ENCODE peak calls at places on chromosomes 13 and 19, in eight cellular contexts. One of them, this sample, is unnamed.
A peak's percentile ranks its signal among the peaks of the same experiment; 100 is the strongest.

GRCh38 chr19:46700704-46701103 is 16.2 kb downstream of the PRKD2 start:
- DNase-seq in NCI-H510A: no peak
- DNase-seq in T-helper 1 cell: no peak
- DNase-seq in foreskin fibroblast: no peak
- DNase-seq in iPS-NIHi11: no peak
- DNase-seq in NCI-H748 treated with DMSO at 0.1 percent for 48 hours: no peak
- DNase-seq in stimulated activated CD8-positive, alpha-beta memory T cell treated with anti-CD3 and anti-CD28 coated beads, Interleukin-7, amount 100 ng/mL, for 1 hour: no peak
- DNase-seq in progenitor cell of endocrine pancreas: no peak
- DNase-seq in this sample: no peak

GRCh38 chr19:5681446-5682292 is 842 bp downstream of the HSD11B1L start:
- DNase-seq in NCI-H510A: no peak
- DNase-seq in T-helper 1 cell: no peak
- DNase-seq in foreskin fibroblast: no peak
- DNase-seq in iPS-NIHi11: no peak
- DNase-seq in NCI-H748 treated with DMSO at 0.1 percent for 48 hours: no peak
- DNase-seq in stimulated activated CD8-positive, alpha-beta memory T cell treated with anti-CD3 and anti-CD28 coated beads, Interleukin-7, amount 100 ng/mL, for 1 hour: no peak
- DNase-seq in progenitor cell of endocrine pancreas: no peak
- DNase-seq in this sample: no peak

GRCh38 chr19:48533770-48534169 is 18.2 kb upstream of the SULT2B1 start:
- DNase-seq in NCI-H510A: no peak
- DNase-seq in T-helper 1 cell: no peak
- DNase-seq in foreskin fibroblast: no peak
- DNase-seq in iPS-NIHi11: no peak
- DNase-seq in NCI-H748 treated with DMSO at 0.1 percent for 48 hours: no peak
- DNase-seq in stimulated activated CD8-positive, alpha-beta memory T cell treated with anti-CD3 and anti-CD28 coated beads, Interleukin-7, amount 100 ng/mL, for 1 hour: no peak
- DNase-seq in progenitor cell of endocrine pancreas: no peak
- DNase-seq in this sample: no peak

GRCh38 chr13:109208522-109208921 is 577.9 kb downstream of the IRS2 start:
- DNase-seq in NCI-H510A: no peak
- DNase-seq in T-helper 1 cell: no peak
- DNase-seq in foreskin fibroblast: peak; percentile 38
- DNase-seq in iPS-NIHi11: no peak
- DNase-seq in NCI-H748 treated with DMSO at 0.1 percent for 48 hours: no peak
- DNase-seq in stimulated activated CD8-positive, alpha-beta memory T cell treated with anti-CD3 and anti-CD28 coated beads, Interleukin-7, amount 100 ng/mL, for 1 hour: no peak
- DNase-seq in progenitor cell of endocrine pancreas: no peak
- DNase-seq in this sample: no peak

GRCh38 chr13:39407138-39407537 is 195.9 kb downstream of the LHFPL6 start:
- DNase-seq in NCI-H510A: no peak
- DNase-seq in T-helper 1 cell: no peak
- DNase-seq in foreskin fibroblast: no peak
- DNase-seq in iPS-NIHi11: no peak
- DNase-seq in NCI-H748 treated with DMSO at 0.1 percent for 48 hours: no peak
- DNase-seq in stimulated activated CD8-positive, alpha-beta memory T cell treated with anti-CD3 and anti-CD28 coated beads, Interleukin-7, amount 100 ng/mL, for 1 hour: no peak
- DNase-seq in progenitor cell of endocrine pancreas: no peak
- DNase-seq in this sample: no peak

GRCh38 chr19:49492573-49493411 is 3.4 kb upstream of the RPS11 start:
- DNase-seq in NCI-H510A: no peak
- DNase-seq in T-helper 1 cell: no peak
- DNase-seq in foreskin fibroblast: peak; percentile 44
- DNase-seq in iPS-NIHi11: no peak
- DNase-seq in NCI-H748 treated with DMSO at 0.1 percent for 48 hours: no peak
- DNase-seq in stimulated activated CD8-positive, alpha-beta memory T cell treated with anti-CD3 and anti-CD28 coated beads, Interleukin-7, amount 100 ng/mL, for 1 hour: no peak
- DNase-seq in progenitor cell of endocrine pancreas: no peak
- DNase-seq in this sample: no peak

GRCh38 chr19:27657271-27658051 is 1555.5 kb downstream of the UQCRFS1 start:
- DNase-seq in NCI-H510A: no peak
- DNase-seq in T-helper 1 cell: no peak
- DNase-seq in foreskin fibroblast: no peak
- DNase-seq in iPS-NIHi11: no peak
- DNase-seq in NCI-H748 treated with DMSO at 0.1 percent for 48 hours: no peak
- DNase-seq in stimulated activated CD8-positive, alpha-beta memory T cell treated with anti-CD3 and anti-CD28 coated beads, Interleukin-7, amount 100 ng/mL, for 1 hour: no peak
- DNase-seq in progenitor cell of endocrine pancreas: no peak
- DNase-seq in this sample: no peak

GRCh38 chr13:84870190-84870589 is 929.0 kb downstream of the SLITRK6 start:
- DNase-seq in NCI-H510A: no peak
- DNase-seq in T-helper 1 cell: no peak
- DNase-seq in foreskin fibroblast: no peak
- DNase-seq in iPS-NIHi11: no peak
- DNase-seq in NCI-H748 treated with DMSO at 0.1 percent for 48 hours: no peak
- DNase-seq in stimulated activated CD8-positive, alpha-beta memory T cell treated with anti-CD3 and anti-CD28 coated beads, Interleukin-7, amount 100 ng/mL, for 1 hour: no peak
- DNase-seq in progenitor cell of endocrine pancreas: no peak
- DNase-seq in this sample: no peak

GRCh38 chr19:40771101-40771539 is 4.2 kb upstream of the MIA start:
- DNase-seq in NCI-H510A: no peak
- DNase-seq in T-helper 1 cell: peak; percentile 40
- DNase-seq in foreskin fibroblast: no peak
- DNase-seq in iPS-NIHi11: no peak
- DNase-seq in NCI-H748 treated with DMSO at 0.1 percent for 48 hours: no peak
- DNase-seq in stimulated activated CD8-positive, alpha-beta memory T cell treated with anti-CD3 and anti-CD28 coated beads, Interleukin-7, amount 100 ng/mL, for 1 hour: no peak
- DNase-seq in progenitor cell of endocrine pancreas: no peak
- DNase-seq in this sample: no peak

GRCh38 chr19:38516802-38517201 is 83.3 kb downstream of the RYR1 start:
- DNase-seq in NCI-H510A: no peak
- DNase-seq in T-helper 1 cell: no peak
- DNase-seq in foreskin fibroblast: no peak
- DNase-seq in iPS-NIHi11: no peak
- DNase-seq in NCI-H748 treated with DMSO at 0.1 percent for 48 hours: no peak
- DNase-seq in stimulated activated CD8-positive, alpha-beta memory T cell treated with anti-CD3 and anti-CD28 coated beads, Interleukin-7, amount 100 ng/mL, for 1 hour: no peak
- DNase-seq in progenitor cell of endocrine pancreas: no peak
- DNase-seq in this sample: no peak

GRCh38 chr19:16229322-16229641 is 31.6 kb downstream of the AP1M1 start:
- DNase-seq in NCI-H510A: no peak
- DNase-seq in T-helper 1 cell: no peak
- DNase-seq in foreskin fibroblast: no peak
- DNase-seq in iPS-NIHi11: no peak
- DNase-seq in NCI-H748 treated with DMSO at 0.1 percent for 48 hours: no peak
- DNase-seq in stimulated activated CD8-positive, alpha-beta memory T cell treated with anti-CD3 and anti-CD28 coated beads, Interleukin-7, amount 100 ng/mL, for 1 hour: no peak
- DNase-seq in progenitor cell of endocrine pancreas: no peak
- DNase-seq in this sample: no peak

GRCh38 chr13:53782400-53783030 is 753.9 kb downstream of the OLFM4 start:
- DNase-seq in NCI-H510A: peak; percentile 40
- DNase-seq in T-helper 1 cell: peak; percentile 17
- DNase-seq in foreskin fibroblast: peak; percentile 1
- DNase-seq in iPS-NIHi11: peak; percentile 59
- DNase-seq in NCI-H748 treated with DMSO at 0.1 percent for 48 hours: peak; percentile 93
- DNase-seq in stimulated activated CD8-positive, alpha-beta memory T cell treated with anti-CD3 and anti-CD28 coated beads, Interleukin-7, amount 100 ng/mL, for 1 hour: no peak
- DNase-seq in progenitor cell of endocrine pancreas: peak; percentile 11
- DNase-seq in this sample: peak; percentile 58

GRCh38 chr19:4909172-4909896 is at the start of gene UHRF1:
- DNase-seq in NCI-H510A: peak; percentile 59
- DNase-seq in T-helper 1 cell: peak; percentile 82
- DNase-seq in foreskin fibroblast: no peak
- DNase-seq in iPS-NIHi11: peak; percentile 82
- DNase-seq in NCI-H748 treated with DMSO at 0.1 percent for 48 hours: no peak
- DNase-seq in stimulated activated CD8-positive, alpha-beta memory T cell treated with anti-CD3 and anti-CD28 coated beads, Interleukin-7, amount 100 ng/mL, for 1 hour: no peak
- DNase-seq in progenitor cell of endocrine pancreas: peak; percentile 21
- DNase-seq in this sample: no peak

GRCh38 chr19:13013649-13014048 is 18.4 kb downstream of the NFIX start:
- DNase-seq in NCI-H510A: no peak
- DNase-seq in T-helper 1 cell: no peak
- DNase-seq in foreskin fibroblast: no peak
- DNase-seq in iPS-NIHi11: no peak
- DNase-seq in NCI-H748 treated with DMSO at 0.1 percent for 48 hours: no peak
- DNase-seq in stimulated activated CD8-positive, alpha-beta memory T cell treated with anti-CD3 and anti-CD28 coated beads, Interleukin-7, amount 100 ng/mL, for 1 hour: no peak
- DNase-seq in progenitor cell of endocrine pancreas: no peak
- DNase-seq in this sample: no peak

GRCh38 chr19:32945260-32945659 is 26.5 kb downstream of the CEP89 start:
- DNase-seq in NCI-H510A: peak; percentile 29
- DNase-seq in T-helper 1 cell: no peak
- DNase-seq in foreskin fibroblast: no peak
- DNase-seq in iPS-NIHi11: no peak
- DNase-seq in NCI-H748 treated with DMSO at 0.1 percent for 48 hours: no peak
- DNase-seq in stimulated activated CD8-positive, alpha-beta memory T cell treated with anti-CD3 and anti-CD28 coated beads, Interleukin-7, amount 100 ng/mL, for 1 hour: no peak
- DNase-seq in progenitor cell of endocrine pancreas: no peak
- DNase-seq in this sample: no peak

GRCh38 chr19:30969586-30969985 is 379.6 kb downstream of the TSHZ3 start:
- DNase-seq in NCI-H510A: no peak
- DNase-seq in T-helper 1 cell: no peak
- DNase-seq in foreskin fibroblast: no peak
- DNase-seq in iPS-NIHi11: no peak
- DNase-seq in NCI-H748 treated with DMSO at 0.1 percent for 48 hours: no peak
- DNase-seq in stimulated activated CD8-positive, alpha-beta memory T cell treated with anti-CD3 and anti-CD28 coated beads, Interleukin-7, amount 100 ng/mL, for 1 hour: no peak
- DNase-seq in progenitor cell of endocrine pancreas: no peak
- DNase-seq in this sample: no peak

GRCh38 chr13:110238795-110239194 is 68.2 kb downstream of the COL4A1 start:
- DNase-seq in NCI-H510A: no peak
- DNase-seq in T-helper 1 cell: no peak
- DNase-seq in foreskin fibroblast: no peak
- DNase-seq in iPS-NIHi11: no peak
- DNase-seq in NCI-H748 treated with DMSO at 0.1 percent for 48 hours: no peak
- DNase-seq in stimulated activated CD8-positive, alpha-beta memory T cell treated with anti-CD3 and anti-CD28 coated beads, Interleukin-7, amount 100 ng/mL, for 1 hour: no peak
- DNase-seq in progenitor cell of endocrine pancreas: no peak
- DNase-seq in this sample: no peak

This sample was measured in NCI-H2029 treated with DMSO at 0.1 percent for 48 hours.